ENCODE peak calls at places on chromosomes 11 and 22, in seven cellular contexts. B, S, W, N, U, F and L are unnamed samples.
A peak's percentile ranks its signal among the peaks of the same experiment; 100 is the strongest.

GRCh38 chr11:33691051-33691864 is 9.4 kb downstream of the C11orf91 start:
- DNase-seq in B (peak; percentile 63), S (no peak), W (no peak), N (no peak), U (no peak), F (no peak), L (no peak)

GRCh38 chr22:23565288-23565941 is 14.7 kb downstream of the IGLL1 start:
- DNase-seq in B (no peak), S (no peak), W (no peak), N (peak; percentile 5), U (peak; percentile 31), F (peak; percentile 17), L (no peak)

GRCh38 chr11:115042002-115042401 is 363.7 kb downstream of the NXPE2 start:
- DNase-seq in B (no peak), S (no peak), W (no peak), N (no peak), U (no peak), F (no peak), L (no peak)

GRCh38 chr22:37303821-37304274 is 21.5 kb downstream of the CYTH4 start:
- DNase-seq in B (peak; percentile 90), S (no peak), W (peak; percentile 83), N (peak; percentile 94), U (no peak), F (peak; percentile 96), L (peak; percentile 42)

GRCh38 chr11:70618471-70619101 is 220.3 kb downstream of the CTTN start:
- DNase-seq in B (no peak), S (no peak), W (no peak), N (no peak), U (no peak), F (no peak), L (no peak)

GRCh38 chr11:134071766-134072403 is 3.0 kb downstream of the JAM3 start:
- DNase-seq in B (no peak), S (no peak), W (no peak), N (no peak), U (no peak), F (no peak), L (no peak)

GRCh38 chr11:130449996-130450419 is 1.6 kb downstream of the ADAMTS15 start:
- DNase-seq in B (peak; percentile 54), S (peak; percentile 81), W (peak; percentile 86), N (peak; percentile 89), U (peak; percentile 71), F (peak; percentile 90), L (peak; percentile 84)

GRCh38 chr11:128365044-128365443 is 222.3 kb downstream of the ETS1 start:
- DNase-seq in B (peak; percentile 76), S (no peak), W (no peak), N (peak; percentile 74), U (no peak), F (peak; percentile 92), L (peak; percentile 70)

GRCh38 chr11:69637601-69637955 is 3.4 kb upstream of the CCND1 start:
- DNase-seq in B (no peak), S (no peak), W (no peak), N (no peak), U (no peak), F (no peak), L (no peak)

GRCh38 chr11:115222863-115223530 is 281.2 kb downstream of the CADM1 start:
- DNase-seq in B (no peak), S (no peak), W (no peak), N (no peak), U (no peak), F (no peak), L (no peak)

GRCh38 chr11:33617672-33618362 is 82.8 kb downstream of the C11orf91 start:
- DNase-seq in B (peak; percentile 91), S (no peak), W (no peak), N (no peak), U (no peak), F (no peak), L (no peak)

GRCh38 chr11:64918056-64918455 is 1.0 kb upstream of the ATG2A start:
- DNase-seq in B (peak; percentile 46), S (no peak), W (no peak), N (peak; percentile 56), U (no peak), F (peak; percentile 81), L (no peak)
- TF ChIP-seq CTCF in B (peak; percentile 15), S (no peak), W (peak; percentile 25), N (peak; percentile 36), U (peak; percentile 20), F (peak; percentile 27), L (peak; percentile 36)

GRCh38 chr11:110470716-110471115 is 41.0 kb downstream of the FDX1 start:
- DNase-seq in B (no peak), S (no peak), W (no peak), N (peak; percentile 39), U (no peak), F (peak; percentile 32), L (no peak)

GRCh38 chr11:110471315-110471714 is 41.6 kb downstream of the FDX1 start:
- DNase-seq in B (no peak), S (no peak), W (no peak), N (peak; percentile 33), U (no peak), F (peak; percentile 47), L (no peak)

GRCh38 chr11:110468095-110468494 is 38.3 kb downstream of the FDX1 start:
- DNase-seq in B (no peak), S (no peak), W (no peak), N (no peak), U (no peak), F (no peak), L (no peak)

GRCh38 chr11:110469101-110469500 is 39.4 kb downstream of the FDX1 start:
- DNase-seq in B (no peak), S (no peak), W (no peak), N (no peak), U (no peak), F (no peak), L (no peak)

GRCh38 chr11:110467556-110467955 is 37.8 kb downstream of the FDX1 start:
- DNase-seq in B (no peak), S (no peak), W (no peak), N (no peak), U (no peak), F (no peak), L (no peak)
- TF ChIP-seq CTCF in B (no peak), S (no peak), W (no peak), N (no peak), U (no peak), F (no peak), L (no peak)

DNA sequence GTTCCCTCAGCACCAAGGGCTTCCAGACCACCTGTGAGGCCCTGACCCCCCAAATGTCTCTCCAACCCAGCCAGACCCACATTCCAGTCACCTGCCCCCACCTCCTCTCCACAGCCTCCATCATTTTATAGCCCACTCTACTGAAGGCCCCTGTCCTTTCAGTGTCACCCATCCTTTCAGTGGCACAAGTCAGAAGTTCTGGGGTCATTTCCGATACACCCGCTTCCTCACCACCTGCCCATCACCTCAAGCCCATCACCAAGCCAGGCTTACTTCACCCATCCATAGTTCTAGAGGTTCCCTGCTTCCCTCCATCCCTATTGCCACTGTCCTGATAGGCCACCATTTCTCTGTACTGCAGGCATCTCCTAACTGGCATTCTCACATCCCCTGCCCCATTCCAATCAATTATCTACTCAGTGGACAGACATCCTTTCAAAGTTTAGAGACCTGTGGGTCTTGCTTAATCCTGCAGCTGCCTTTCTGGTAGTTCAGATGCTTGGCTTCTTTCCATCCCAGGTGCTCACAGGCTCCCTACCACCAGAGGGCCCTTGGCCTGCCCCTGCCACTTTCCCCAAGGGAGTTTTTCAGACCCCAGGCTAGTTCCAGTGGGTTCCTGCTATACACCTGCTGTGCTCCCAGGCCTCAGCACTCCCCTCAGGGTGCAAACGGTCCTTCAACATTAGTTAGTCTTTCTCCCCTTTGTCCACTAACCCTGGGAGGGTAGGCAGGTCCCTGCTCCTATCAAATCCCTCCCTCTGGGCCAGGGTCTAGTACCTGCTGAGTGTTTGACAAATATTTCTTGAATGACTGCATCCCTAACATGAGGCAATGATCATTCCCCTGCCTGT is 7.6 kb downstream of the KCNQ1OT1 start:
- DNase-seq in B (peak; percentile 37), S (no peak), W (peak; percentile 63), N (no peak), U (no peak), F (no peak), L (no peak)
- TF ChIP-seq CTCF in B (peak; percentile 57), S (peak; percentile 21), W (peak; percentile 30), N (no peak), U (peak; percentile 58), F (no peak), L (peak; percentile 7)

DNA sequence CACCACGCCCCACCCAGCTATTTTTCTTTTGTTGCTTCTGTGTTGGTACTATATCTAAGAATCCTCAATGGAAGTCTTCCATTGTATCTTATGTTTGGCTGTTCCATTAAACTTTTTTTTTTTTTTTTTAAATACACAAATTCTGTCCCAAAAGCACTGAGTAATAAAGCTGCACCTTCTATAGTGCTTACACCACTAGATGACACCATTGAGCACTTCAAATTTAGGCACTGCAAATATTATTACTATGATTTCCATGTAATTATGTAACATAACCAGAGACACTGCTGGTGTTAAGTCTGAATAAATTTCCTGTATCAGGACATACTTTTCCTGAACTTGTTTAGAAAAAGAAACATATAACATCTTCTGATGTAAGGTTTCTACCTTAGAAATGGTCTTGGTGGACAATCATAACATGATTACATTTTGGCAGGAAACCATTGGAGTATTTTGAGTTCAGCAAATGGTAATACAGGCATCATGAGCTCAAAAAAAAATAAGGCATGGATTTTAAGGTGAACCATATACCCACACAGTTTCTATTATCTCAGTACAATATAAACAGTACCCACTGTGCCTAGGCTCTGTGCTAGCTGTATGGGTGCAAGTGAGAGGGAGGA is 110.5 kb downstream of the ATG16L2 start:
- DNase-seq in B (peak; percentile 41), S (no peak), W (no peak), N (peak; percentile 62), U (no peak), F (peak; percentile 63), L (no peak)
- TF ChIP-seq CTCF in B (peak; percentile 56), S (peak; percentile 54), W (peak; percentile 63), N (peak; percentile 68), U (peak; percentile 42), F (peak; percentile 61), L (peak; percentile 71)

GRCh38 chr11:90587896-90588295 is 365.0 kb upstream of the CHORDC1 start:
- DNase-seq in B (no peak), S (no peak), W (no peak), N (no peak), U (no peak), F (no peak), L (no peak)
- TF ChIP-seq CTCF in B (no peak), S (no peak), W (no peak), N (no peak), U (no peak), F (no peak), L (no peak)